ENCODE peak calls at places on chromosomes 7 and 10, in seven cellular contexts. J is IMR-90, R is GM06990, K is PC-3, L is A549, I is cardiac fibroblast, M is stomach. G is an unnamed sample.
A peak's percentile ranks its signal among the peaks of the same experiment; 100 is the strongest.

GRCh38 chr7:4707134-4707651 is 25.1 kb downstream of the FOXK1 start:
- DNase-seq in J (no peak), R (no peak), K (no peak), L (no peak), I (no peak), M (no peak), G (no peak)

GRCh38 chr7:20786049-20786412 is 655 bp downstream of the SP8 start:
- DNase-seq in J (no peak), R (no peak), K (no peak), L (no peak), I (no peak), M (no peak), G (no peak)

GRCh38 chr10:119025336-119025735 is 4.2 kb upstream of the NANOS1 start:
- DNase-seq in J (peak; percentile 64), R (no peak), K (peak; percentile 85), L (no peak), I (peak; percentile 83), M (peak; percentile 89), G (peak; percentile 66)

GRCh38 chr7:134724606-134725005 is 54.8 kb upstream of the CALD1 start:
- DNase-seq in J (peak; percentile 54), R (no peak), K (peak; percentile 53), L (peak; percentile 44), I (peak; percentile 73), M (no peak), G (peak; percentile 57)

GRCh38 chr7:136074840-136075239 is 97.7 kb upstream of the MTPN start:
- DNase-seq in J (no peak), R (no peak), K (no peak), L (no peak), I (no peak), M (no peak), G (no peak)

GRCh38 chr10:2387261-2387660 is 649.9 kb upstream of the ADARB2 start:
- DNase-seq in J (no peak), R (no peak), K (no peak), L (no peak), I (no peak), M (no peak), G (no peak)

GRCh38 chr7:33789871-33790270 is 115.5 kb upstream of the BMPER start:
- DNase-seq in J (peak; percentile 30), R (no peak), K (no peak), L (no peak), I (no peak), M (no peak), G (no peak)

GRCh38 chr10:86959737-86960002 is 1.3 kb downstream of the SNCG start:
- DNase-seq in J (no peak), R (no peak), K (no peak), L (no peak), I (no peak), M (no peak), G (no peak)

GRCh38 chr7:82980130-82980529 is 182.6 kb downstream of the PCLO start:
- DNase-seq in J (no peak), R (no peak), K (no peak), L (no peak), I (no peak), M (no peak), G (no peak)
- TF ChIP-seq CTCF in J (no peak), R (no peak), K (no peak), L (no peak), I (no peak), M (no peak), G (no peak)

GRCh38 chr10:7622969-7623368 is 43.8 kb downstream of the ITIH5 start:
- DNase-seq in J (no peak), R (no peak), K (no peak), L (no peak), I (peak; percentile 15), M (no peak), G (no peak)
- TF ChIP-seq CTCF in J (no peak), R (no peak), K (no peak), L (no peak), I (peak; percentile 15), M (no peak), G (no peak)

DNA sequence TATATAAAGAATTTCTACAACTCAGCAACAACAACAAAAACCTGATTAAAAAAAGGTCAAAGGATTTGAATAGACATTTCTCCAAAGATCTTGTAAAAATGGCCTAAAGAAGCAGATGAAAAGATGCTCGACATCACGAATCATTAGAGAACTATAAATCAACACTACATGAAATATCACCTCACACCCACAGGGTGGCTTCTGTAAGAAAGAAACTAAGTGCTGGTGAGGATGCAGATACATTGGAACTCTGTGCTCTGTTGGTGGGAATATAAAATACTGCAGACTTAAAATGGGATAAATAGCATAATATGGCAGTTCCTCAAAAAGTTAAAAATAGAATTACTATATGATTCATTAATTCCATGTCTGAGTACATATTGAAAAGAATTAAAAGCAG is 38.3 kb upstream of the CDCA7L start:
- DNase-seq in J (no peak), R (no peak), K (no peak), L (no peak), I (no peak), M (no peak), G (no peak)
- TF ChIP-seq CTCF in J (no peak), R (no peak), K (no peak), L (no peak), I (no peak), M (no peak), G (no peak)

GRCh38 chr10:122112625-122113160 is 123.7 kb downstream of the TACC2 start:
- DNase-seq in J (peak; percentile 96), R (no peak), K (peak; percentile 86), L (peak; percentile 93), I (peak; percentile 97), M (peak; percentile 88), G (peak; percentile 80)

GRCh38 chr10:122115874-122116273 is 126.9 kb downstream of the TACC2 start:
- DNase-seq in J (no peak), R (no peak), K (no peak), L (no peak), I (no peak), M (no peak), G (no peak)

GRCh38 chr10:122112021-122112616 is 123.2 kb downstream of the TACC2 start:
- DNase-seq in J (peak; percentile 76), R (no peak), K (peak; percentile 70), L (no peak), I (peak; percentile 32), M (no peak), G (no peak)

GRCh38 chr10:122114156-122114747 is 125.3 kb downstream of the TACC2 start:
- DNase-seq in J (peak; percentile 34), R (no peak), K (peak; percentile 8), L (no peak), I (peak; percentile 14), M (no peak), G (no peak)

GRCh38 chr10:122113161-122113944 is 124.4 kb downstream of the TACC2 start:
- DNase-seq in J (peak; percentile 68), R (no peak), K (peak; percentile 67), L (peak; percentile 88), I (peak; percentile 77), M (peak; percentile 69), G (peak; percentile 74)
- TF ChIP-seq CTCF in J (peak; percentile 47), R (no peak), K (peak; percentile 32), L (no peak), I (peak; percentile 70), M (peak; percentile 47), G (peak; percentile 54)

GRCh38 chr7:64618785-64619456 is 47.0 kb upstream of the ZNF107 start:
- DNase-seq in J (peak; percentile 60), R (peak; percentile 5), K (peak; percentile 73), L (no peak), I (peak; percentile 73), M (no peak), G (peak; percentile 22)
- TF ChIP-seq CTCF in J (peak; percentile 51), R (peak; percentile 29), K (peak; percentile 71), L (peak; percentile 29), I (peak; percentile 37), M (peak; percentile 47), G (peak; percentile 31)

DNA sequence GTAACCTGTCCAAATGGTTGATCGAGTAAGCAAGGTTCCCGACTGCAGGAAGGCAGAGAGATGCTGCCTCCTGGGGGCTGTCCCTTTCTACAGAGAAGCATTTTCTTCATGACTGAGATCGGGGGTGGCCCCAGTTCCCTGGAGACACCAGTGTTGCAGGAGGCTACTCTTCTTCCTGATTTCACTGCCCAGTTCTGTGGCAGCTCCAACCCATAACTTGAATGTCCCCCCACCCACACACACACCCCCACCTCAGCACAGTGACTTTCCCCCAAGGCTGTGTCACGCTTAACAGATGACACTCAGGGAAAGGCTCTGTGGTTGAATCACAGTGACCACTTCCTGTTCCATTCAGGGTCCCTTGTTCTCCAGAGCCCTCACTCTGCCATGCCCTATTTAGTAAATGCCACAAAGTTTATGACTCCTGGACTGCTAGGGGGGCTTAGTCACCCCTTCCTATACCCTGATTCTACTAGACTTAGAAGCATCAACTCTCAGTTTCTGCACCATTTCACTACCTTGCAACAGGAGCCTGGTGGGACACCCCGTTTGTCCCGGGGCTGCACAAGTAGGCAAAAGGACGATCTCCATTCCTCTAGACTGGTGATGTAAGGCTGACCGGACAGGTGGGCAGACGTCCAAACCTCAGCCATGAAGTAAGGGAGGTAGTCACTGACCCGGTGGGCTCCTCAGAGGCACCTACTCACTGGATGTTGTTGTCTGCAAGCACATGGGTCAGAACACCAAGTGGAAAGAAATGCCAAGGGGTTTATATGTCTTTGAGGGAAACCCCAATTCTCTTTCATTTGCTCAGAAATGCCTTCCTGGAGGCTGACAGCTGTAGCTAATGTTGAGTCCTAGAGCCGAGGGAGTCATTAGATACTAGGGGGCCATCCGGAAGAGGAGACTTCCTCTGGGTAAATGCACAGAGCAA is 31.3 kb upstream of the SMC3 start:
- DNase-seq in J (peak; percentile 92), R (peak; percentile 79), K (peak; percentile 74), L (no peak), I (peak; percentile 53), M (peak; percentile 34), G (peak; percentile 33)
- TF ChIP-seq CTCF in J (peak; percentile 34), R (peak; percentile 45), K (peak; percentile 42), L (peak; percentile 14), I (peak; percentile 21), M (no peak), G (no peak)

GRCh38 chr7:70040971-70041766 is 442.9 kb downstream of the AUTS2 start:
- DNase-seq in J (no peak), R (no peak), K (no peak), L (peak; percentile 5), I (peak; percentile 49), M (no peak), G (no peak)

GRCh38 chr7:70044064-70044463 is 445.8 kb downstream of the AUTS2 start:
- DNase-seq in J (no peak), R (no peak), K (no peak), L (no peak), I (no peak), M (no peak), G (no peak)

GRCh38 chr7:70043139-70043538 is 444.9 kb downstream of the AUTS2 start:
- DNase-seq in J (no peak), R (no peak), K (no peak), L (no peak), I (no peak), M (no peak), G (no peak)

GRCh38 chr7:70044525-70044924 is 446.2 kb downstream of the AUTS2 start:
- DNase-seq in J (no peak), R (no peak), K (no peak), L (no peak), I (no peak), M (no peak), G (no peak)

DNA sequence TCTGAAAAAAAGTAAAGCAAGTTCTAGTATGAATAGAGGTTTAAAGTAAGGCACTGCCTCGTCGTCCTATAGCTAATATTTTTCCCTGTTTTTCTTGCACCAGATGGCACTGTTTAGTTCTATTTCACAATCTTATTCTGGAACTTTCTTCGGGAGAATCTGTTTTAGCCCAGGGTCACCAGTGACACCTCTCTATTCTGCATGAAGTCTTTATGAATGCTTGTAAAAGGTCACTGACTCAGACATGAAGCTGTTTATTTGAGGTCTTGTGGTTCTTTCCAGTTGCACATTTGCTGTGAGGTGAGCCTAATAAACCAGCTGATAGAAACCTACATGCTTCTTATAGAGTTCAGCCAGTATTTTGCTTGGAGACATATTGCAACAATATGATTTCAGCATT is 444.3 kb downstream of the AUTS2 start:
- DNase-seq in J (no peak), R (no peak), K (no peak), L (no peak), I (peak; percentile 31), M (no peak), G (no peak)
- TF ChIP-seq CTCF in J (no peak), R (no peak), K (no peak), L (peak; percentile 41), I (no peak), M (no peak), G (no peak)

G was measured in Calu3.